ENCODE peak calls at places on chromosomes 5 and 9, in seven cellular contexts. One of them, this sample, is unnamed.

GRCh38 chr9:69604568-69605219 is 67.5 kb downstream of the APBA1 start:
- DNase-seq in adrenal gland: no peak
- DNase-seq in substantia nigra: no peak
- DNase-seq in MM.1S: no peak
- DNase-seq in smooth muscle cell of the brain vasculature: no peak
- DNase-seq in midbrain: no peak
- DNase-seq in activated CD8-positive, alpha-beta memory T cell treated with anti-CD3 and anti-CD28 coated beads for 48 hours: no peak
- DNase-seq in this sample: no peak

GRCh38 chr5:118919016-118919415 is 69.3 kb downstream of the DTWD2 start:
- DNase-seq in adrenal gland: no peak
- DNase-seq in substantia nigra: no peak
- DNase-seq in MM.1S: no peak
- DNase-seq in smooth muscle cell of the brain vasculature: no peak
- DNase-seq in midbrain: no peak
- DNase-seq in activated CD8-positive, alpha-beta memory T cell treated with anti-CD3 and anti-CD28 coated beads for 48 hours: no peak
- DNase-seq in this sample: no peak

GRCh38 chr9:8188720-8189407 is 389.3 kb upstream of the DMAC1 start:
- DNase-seq in adrenal gland: no peak
- DNase-seq in substantia nigra: no peak
- DNase-seq in MM.1S: no peak
- DNase-seq in smooth muscle cell of the brain vasculature: no peak
- DNase-seq in midbrain: no peak
- DNase-seq in activated CD8-positive, alpha-beta memory T cell treated with anti-CD3 and anti-CD28 coated beads for 48 hours: peak; percentile 6
- DNase-seq in this sample: no peak

GRCh38 chr9:5440426-5440825 is 2.7 kb upstream of the PLGRKT start:
- DNase-seq in adrenal gland: no peak
- DNase-seq in substantia nigra: no peak
- DNase-seq in MM.1S: no peak
- DNase-seq in smooth muscle cell of the brain vasculature: no peak
- DNase-seq in midbrain: no peak
- DNase-seq in activated CD8-positive, alpha-beta memory T cell treated with anti-CD3 and anti-CD28 coated beads for 48 hours: no peak
- DNase-seq in this sample: no peak

GRCh38 chr9:127194881-127195713 is 69.5 kb upstream of the GARNL3 start:
- DNase-seq in adrenal gland: no peak
- DNase-seq in substantia nigra: no peak
- DNase-seq in MM.1S: no peak
- DNase-seq in smooth muscle cell of the brain vasculature: no peak
- DNase-seq in midbrain: no peak
- DNase-seq in activated CD8-positive, alpha-beta memory T cell treated with anti-CD3 and anti-CD28 coated beads for 48 hours: no peak
- DNase-seq in this sample: peak; percentile 73

GRCh38 chr5:172806897-172807672 is 27.0 kb upstream of the ERGIC1 start:
- DNase-seq in adrenal gland: peak; percentile 96
- DNase-seq in substantia nigra: peak; percentile 24
- DNase-seq in MM.1S: peak; percentile 82
- DNase-seq in smooth muscle cell of the brain vasculature: no peak
- DNase-seq in midbrain: peak; percentile 31
- DNase-seq in activated CD8-positive, alpha-beta memory T cell treated with anti-CD3 and anti-CD28 coated beads for 48 hours: peak; percentile 81
- DNase-seq in this sample: peak; percentile 80

GRCh38 chr9:110065527-110065926 is 142.4 kb downstream of the C9orf152 start:
- DNase-seq in adrenal gland: no peak
- DNase-seq in substantia nigra: no peak
- DNase-seq in MM.1S: peak; percentile 51
- DNase-seq in smooth muscle cell of the brain vasculature: no peak
- DNase-seq in midbrain: peak; percentile 4
- DNase-seq in activated CD8-positive, alpha-beta memory T cell treated with anti-CD3 and anti-CD28 coated beads for 48 hours: no peak
- DNase-seq in this sample: no peak

GRCh38 chr5:149578896-149579295 is 2.4 kb upstream of the ARHGEF37 start:
- DNase-seq in adrenal gland: no peak
- DNase-seq in substantia nigra: no peak
- DNase-seq in MM.1S: no peak
- DNase-seq in smooth muscle cell of the brain vasculature: no peak
- DNase-seq in midbrain: no peak
- DNase-seq in activated CD8-positive, alpha-beta memory T cell treated with anti-CD3 and anti-CD28 coated beads for 48 hours: no peak
- DNase-seq in this sample: no peak

GRCh38 chr5:168765220-168766037 is 186.3 kb upstream of the PANK3 start:
- DNase-seq in adrenal gland: peak; percentile 63
- DNase-seq in substantia nigra: no peak
- DNase-seq in MM.1S: no peak
- DNase-seq in smooth muscle cell of the brain vasculature: no peak
- DNase-seq in midbrain: no peak
- DNase-seq in activated CD8-positive, alpha-beta memory T cell treated with anti-CD3 and anti-CD28 coated beads for 48 hours: no peak
- DNase-seq in this sample: peak; percentile 62

GRCh38 chr5:39513236-39513635 is 88.5 kb upstream of the DAB2 start:
- DNase-seq in adrenal gland: peak; percentile 40
- DNase-seq in substantia nigra: no peak
- DNase-seq in MM.1S: no peak
- DNase-seq in smooth muscle cell of the brain vasculature: no peak
- DNase-seq in midbrain: no peak
- DNase-seq in activated CD8-positive, alpha-beta memory T cell treated with anti-CD3 and anti-CD28 coated beads for 48 hours: no peak
- DNase-seq in this sample: peak; percentile 60

GRCh38 chr9:91029621-91030361 is 228.2 kb downstream of the SYK start:
- DNase-seq in adrenal gland: no peak
- DNase-seq in substantia nigra: no peak
- DNase-seq in MM.1S: no peak
- DNase-seq in smooth muscle cell of the brain vasculature: no peak
- DNase-seq in midbrain: no peak
- DNase-seq in activated CD8-positive, alpha-beta memory T cell treated with anti-CD3 and anti-CD28 coated beads for 48 hours: no peak
- DNase-seq in this sample: no peak

GRCh38 chr9:35645736-35646582 is 4.8 kb downstream of the SIT1 start:
- DNase-seq in adrenal gland: no peak
- DNase-seq in substantia nigra: no peak
- DNase-seq in MM.1S: peak; percentile 43
- DNase-seq in smooth muscle cell of the brain vasculature: no peak
- DNase-seq in midbrain: no peak
- DNase-seq in activated CD8-positive, alpha-beta memory T cell treated with anti-CD3 and anti-CD28 coated beads for 48 hours: no peak
- DNase-seq in this sample: peak; percentile 49

This sample was measured in SJCRH30.